ENCODE peak calls at places on chromosome 19, in four cellular contexts. One of them, this sample, is unnamed.

GRCh38 chr19:46791944-46792343 is 3.5 kb upstream of the SLC1A5 start:
- DNase-seq in K562: peak; percentile 10
- DNase-seq in HepG2: no peak
- DNase-seq in GM12878: no peak
- DNase-seq in this sample: no peak

GRCh38 chr19:35330475-35330874 is 1.5 kb downstream of the CD22 start:
- DNase-seq in GM12878: peak; percentile 93
- DNase-seq in K562: no peak
- DNase-seq in HepG2: no peak
- DNase-seq in this sample: no peak

GRCh38 chr19:29379257-29379986 is 146.4 kb upstream of the VSTM2B start:
- DNase-seq in GM12878: no peak
- DNase-seq in HepG2: no peak
- DNase-seq in K562: no peak
- DNase-seq in this sample: no peak

GRCh38 chr19:49014123-49014869 is 2.6 kb downstream of the LHB start:
- DNase-seq in GM12878: no peak
- DNase-seq in HepG2: no peak
- DNase-seq in K562: peak; percentile 45
- DNase-seq in this sample: no peak

GRCh38 chr19:5993516-5994406 is 15.8 kb upstream of the RANBP3 start:
- DNase-seq in K562: no peak
- DNase-seq in HepG2: no peak
- DNase-seq in GM12878: no peak
- DNase-seq in this sample: no peak

GRCh38 chr19:23946569-23946968 is 31.9 kb downstream of the ZNF726 start:
- DNase-seq in K562: no peak
- DNase-seq in GM12878: no peak
- DNase-seq in HepG2: no peak
- DNase-seq in this sample: no peak

GRCh38 chr19:40553885-40554857 is 22.5 kb upstream of the SHKBP1 start:
- DNase-seq in HepG2: no peak
- DNase-seq in K562: no peak
- DNase-seq in GM12878: no peak
- DNase-seq in this sample: peak; percentile 72

GRCh38 chr19:40831502-40832430 is 18.5 kb downstream of the CYP2A6 start:
- DNase-seq in K562: no peak
- DNase-seq in HepG2: peak; percentile 96
- DNase-seq in GM12878: no peak
- DNase-seq in this sample: no peak

GRCh38 chr19:2084993-2085720 is 11.0 kb downstream of the MOB3A start:
- DNase-seq in HepG2: no peak
- DNase-seq in GM12878: peak; percentile 96
- DNase-seq in K562: no peak
- DNase-seq in this sample: no peak

GRCh38 chr19:35641515-35642151 is at the start of gene ETV2:
- DNase-seq in HepG2: no peak
- DNase-seq in K562: peak; percentile 78
- DNase-seq in GM12878: no peak
- DNase-seq in this sample: peak; percentile 72

GRCh38 chr19:53463263-53463662 is 4.3 kb upstream of the ZNF813 start:
- DNase-seq in GM12878: no peak
- DNase-seq in HepG2: no peak
- DNase-seq in K562: peak; percentile 63
- DNase-seq in this sample: peak; percentile 95

GRCh38 chr19:982567-983170 is 1.5 kb upstream of the WDR18 start:
- DNase-seq in K562: peak; percentile 88
- DNase-seq in HepG2: peak; percentile 49
- DNase-seq in GM12878: no peak
- DNase-seq in this sample: peak; percentile 86

GRCh38 chr19:7522923-7523667 is 671 bp downstream of the MCOLN1 start:
- DNase-seq in GM12878: no peak
- DNase-seq in K562: no peak
- DNase-seq in HepG2: peak; percentile 17
- DNase-seq in this sample: no peak

GRCh38 chr19:32662186-32662585 is 12.8 kb downstream of the ANKRD27 start:
- DNase-seq in HepG2: no peak
- DNase-seq in K562: no peak
- DNase-seq in GM12878: no peak
- DNase-seq in this sample: no peak

GRCh38 chr19:50003810-50004419 is 21.3 kb downstream of the VRK3 start:
- DNase-seq in K562: peak; percentile 51
- DNase-seq in GM12878: peak; percentile 44
- DNase-seq in HepG2: no peak
- DNase-seq in this sample: no peak

GRCh38 chr19:681029-681626 is 4.9 kb downstream of the FSTL3 start:
- DNase-seq in HepG2: no peak
- DNase-seq in K562: peak; percentile 95
- DNase-seq in GM12878: no peak
- DNase-seq in this sample: peak; percentile 96

GRCh38 chr19:54121259-54121658 is 5.7 kb downstream of the PRPF31 start:
- DNase-seq in GM12878: no peak
- DNase-seq in K562: no peak
- DNase-seq in HepG2: no peak
- DNase-seq in this sample: no peak

GRCh38 chr19:37505958-37506386 is 767 bp upstream of the ZNF793 start:
- DNase-seq in K562: no peak
- DNase-seq in GM12878: no peak
- DNase-seq in HepG2: no peak
- DNase-seq in this sample: peak; percentile 73

GRCh38 chr19:10535613-10536012 is 8.1 kb upstream of the ATG4D start:
- DNase-seq in K562: no peak
- DNase-seq in GM12878: no peak
- DNase-seq in HepG2: no peak
- DNase-seq in this sample: no peak
- TF ChIP-seq ETV6 in K562: no peak
- TF ChIP-seq ETV6 in GM12878: no peak
- TF ChIP-seq ETV6 in HepG2: no peak
- TF ChIP-seq ETV6 in this sample: no peak

DNA sequence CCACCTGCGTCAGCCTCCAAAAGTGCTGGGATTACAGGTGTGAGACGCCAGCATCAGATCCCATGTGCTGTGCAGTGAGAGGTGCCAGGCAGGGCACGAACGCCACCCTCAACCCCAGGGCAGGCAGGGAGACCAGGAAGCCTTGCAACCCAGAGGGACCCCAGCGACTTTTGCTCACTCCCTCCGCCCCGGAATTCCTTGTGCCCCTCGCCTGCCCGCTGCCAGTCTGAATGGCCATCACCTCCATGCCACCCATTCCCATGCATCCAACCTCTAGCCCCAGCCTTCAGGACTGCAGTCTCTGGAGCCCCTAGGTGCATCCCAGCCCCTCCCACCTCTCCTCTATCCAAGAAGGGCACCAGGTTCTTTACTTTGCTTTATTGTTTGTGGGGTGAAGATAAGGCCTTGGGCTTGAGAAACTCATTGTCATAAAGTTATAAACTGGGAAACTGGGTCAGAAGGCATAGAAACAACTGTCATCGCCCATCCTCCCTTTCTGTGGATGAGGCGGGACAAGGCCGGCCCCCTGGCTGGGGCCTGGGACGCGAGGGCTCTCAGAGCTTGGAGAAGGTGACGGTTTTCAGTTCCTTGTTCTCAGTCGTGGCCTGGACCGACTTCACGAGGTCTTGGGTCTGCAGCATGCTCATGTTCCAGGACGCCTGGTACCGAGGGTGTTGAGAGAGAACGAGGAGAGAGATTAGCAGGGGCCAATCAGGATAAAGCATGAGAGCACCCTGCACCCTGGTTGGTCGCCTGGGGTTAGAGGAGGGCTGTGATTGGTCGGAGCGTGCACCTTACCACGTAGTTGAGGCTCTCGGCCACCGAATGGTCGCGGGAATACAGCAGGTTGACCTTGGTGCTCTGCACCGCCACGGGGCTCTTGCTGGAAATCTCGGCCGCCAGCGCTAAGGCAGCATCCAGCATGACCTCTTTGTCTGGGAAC is 2.6 kb upstream of the LGALS4 start:
- DNase-seq in HepG2: no peak
- DNase-seq in GM12878: no peak
- DNase-seq in K562: peak; percentile 64
- DNase-seq in this sample: no peak
- TF ChIP-seq ESRRA in HepG2: no peak
- TF ChIP-seq ESRRA in GM12878: no peak
- TF ChIP-seq ESRRA in K562: no peak
- TF ChIP-seq ESRRA in this sample: no peak

GRCh38 chr19:45507864-45508680 is 793 bp downstream of the VASP start:
- DNase-seq in GM12878: no peak
- DNase-seq in HepG2: no peak
- DNase-seq in K562: peak; percentile 57
- DNase-seq in this sample: peak; percentile 86

GRCh38 chr19:45505151-45505995 is 1.9 kb upstream of the VASP start:
- DNase-seq in HepG2: no peak
- DNase-seq in GM12878: no peak
- DNase-seq in K562: no peak
- DNase-seq in this sample: no peak

GRCh38 chr19:45505996-45506245 is 1.4 kb upstream of the VASP start:
- DNase-seq in GM12878: no peak
- DNase-seq in K562: no peak
- DNase-seq in HepG2: no peak
- DNase-seq in this sample: no peak

GRCh38 chr19:45506991-45507863 is at the start of gene VASP:
- DNase-seq in K562: peak; percentile 69
- DNase-seq in HepG2: peak; percentile 73
- DNase-seq in GM12878: peak; percentile 70
- DNase-seq in this sample: peak; percentile 89

GRCh38 chr19:45506246-45506990 is 861 bp upstream of the VASP start:
- DNase-seq in HepG2: peak; percentile 85
- DNase-seq in K562: peak; percentile 89
- DNase-seq in GM12878: peak; percentile 64
- DNase-seq in this sample: peak; percentile 98
- TF ChIP-seq ETV6 in HepG2: no peak
- TF ChIP-seq ETV6 in K562: peak; percentile 68
- TF ChIP-seq ETV6 in GM12878: no peak
- TF ChIP-seq ETV6 in this sample: no peak

GRCh38 chr19:8612807-8613171 is 2.3 kb upstream of the ADAMTS10 start:
- DNase-seq in HepG2: no peak
- DNase-seq in GM12878: no peak
- DNase-seq in K562: no peak
- DNase-seq in this sample: no peak

GRCh38 chr19:8611391-8611883 is 922 bp upstream of the ADAMTS10 start:
- DNase-seq in HepG2: no peak
- DNase-seq in GM12878: no peak
- DNase-seq in K562: no peak
- DNase-seq in this sample: no peak

GRCh38 chr19:8610928-8611284 is 391 bp upstream of the ADAMTS10 start:
- DNase-seq in HepG2: no peak
- DNase-seq in K562: no peak
- DNase-seq in GM12878: no peak
- DNase-seq in this sample: no peak

GRCh38 chr19:8610041-8610927 is at the start of gene ADAMTS10:
- DNase-seq in HepG2: no peak
- DNase-seq in GM12878: no peak
- DNase-seq in K562: peak; percentile 75
- DNase-seq in this sample: peak; percentile 57

DNA sequence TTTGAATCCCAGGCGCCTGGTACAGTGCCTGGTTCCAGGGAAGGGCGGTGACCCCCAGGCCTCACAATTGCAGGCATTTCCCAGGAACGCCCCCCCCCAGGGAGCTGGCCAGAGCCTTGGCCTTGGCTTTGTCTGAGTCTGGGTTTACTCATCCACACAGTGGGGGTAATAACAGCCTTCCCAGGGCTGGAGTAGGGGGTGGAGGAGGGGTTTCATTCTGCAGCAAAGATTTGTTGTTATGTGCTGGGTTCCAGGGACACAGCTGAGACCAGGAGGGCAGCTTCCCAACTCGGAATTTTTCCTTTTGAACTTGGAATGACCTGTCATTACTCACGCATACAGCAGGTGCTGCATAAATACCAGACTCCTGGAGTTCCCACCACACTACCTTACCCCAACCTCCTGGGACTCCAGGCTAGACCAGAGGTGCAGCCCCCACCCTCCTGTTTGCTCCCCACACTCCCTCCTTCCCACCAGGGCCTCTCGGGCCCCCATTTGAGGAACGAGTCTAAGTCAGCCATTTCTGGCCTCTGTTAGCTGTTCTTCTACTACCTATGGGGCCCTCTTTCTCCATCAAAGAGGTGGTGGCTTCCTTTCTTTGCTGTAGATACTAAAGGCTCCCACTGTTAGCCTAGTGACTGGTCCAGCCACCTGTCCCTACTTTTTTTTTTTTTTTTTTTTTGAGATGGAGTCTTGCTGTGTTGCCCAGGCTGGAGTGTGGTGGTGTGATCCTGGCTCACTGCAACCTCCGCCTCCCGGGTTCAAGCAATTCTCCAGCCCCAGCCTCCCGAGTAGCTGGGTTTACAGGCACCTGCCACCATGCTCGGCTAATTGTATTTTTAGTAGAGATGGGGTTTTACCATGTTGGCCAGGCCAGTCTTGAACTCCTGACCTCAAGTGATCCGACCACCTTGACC is 1.6 kb upstream of the ADAMTS10 start:
- DNase-seq in GM12878: no peak
- DNase-seq in HepG2: no peak
- DNase-seq in K562: no peak
- DNase-seq in this sample: peak; percentile 47
- TF ChIP-seq ESRRA in GM12878: no peak
- TF ChIP-seq ESRRA in HepG2: no peak
- TF ChIP-seq ESRRA in K562: no peak
- TF ChIP-seq ESRRA in this sample: no peak

GRCh38 chr19:57290970-57291369 is 10.7 kb downstream of the ZNF460 start:
- DNase-seq in GM12878: no peak
- DNase-seq in K562: no peak
- DNase-seq in HepG2: no peak
- DNase-seq in this sample: no peak

GRCh38 chr19:57288373-57288772 is 8.1 kb downstream of the ZNF460 start:
- DNase-seq in HepG2: no peak
- DNase-seq in GM12878: no peak
- DNase-seq in K562: no peak
- DNase-seq in this sample: no peak

DNA sequence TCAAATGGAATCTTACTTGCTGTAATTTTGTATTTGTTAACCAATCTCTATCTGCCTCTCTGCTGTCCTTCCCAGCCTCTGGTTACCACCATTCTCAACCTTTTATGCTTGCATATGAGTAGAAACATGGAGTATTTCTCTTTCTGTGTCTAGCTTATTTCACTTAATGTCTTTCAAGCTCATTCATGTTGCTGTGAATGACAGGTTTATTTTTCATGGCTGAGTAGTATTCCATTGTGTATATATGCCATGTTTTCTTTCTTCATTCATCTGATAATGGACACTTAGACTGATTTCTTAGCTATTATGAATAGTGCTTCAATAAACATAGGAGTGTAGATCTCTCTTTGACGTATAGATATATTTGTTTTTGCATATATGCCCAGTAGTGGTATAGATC is 13.4 kb downstream of the ZNF460 start:
- DNase-seq in K562: no peak
- DNase-seq in GM12878: no peak
- DNase-seq in HepG2: no peak
- DNase-seq in this sample: no peak
- TF ChIP-seq ETV6 in K562: no peak
- TF ChIP-seq ETV6 in GM12878: no peak
- TF ChIP-seq ETV6 in HepG2: no peak
- TF ChIP-seq ETV6 in this sample: no peak

DNA sequence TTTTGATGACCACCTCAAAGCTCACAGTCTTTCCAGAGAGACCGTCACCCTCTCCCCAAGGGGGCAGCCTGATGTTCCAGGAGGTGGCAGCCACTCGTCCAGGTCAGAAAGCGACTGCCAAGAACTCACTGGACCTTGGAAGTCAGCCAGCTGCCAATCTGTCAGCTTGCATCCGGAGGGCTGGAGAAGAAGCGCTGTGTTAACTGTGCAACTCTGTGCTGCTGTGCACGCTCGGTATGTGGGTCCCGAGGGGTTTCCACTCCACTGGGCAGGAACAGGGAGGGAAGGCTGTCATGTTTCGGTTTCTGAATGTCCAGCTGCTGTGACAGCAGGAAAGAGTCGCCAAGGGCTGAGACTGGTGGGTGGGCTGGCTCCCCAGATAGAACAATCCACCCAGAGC is 89.2 kb downstream of the CACNA1A start:
- DNase-seq in GM12878: peak; percentile 20
- DNase-seq in HepG2: peak; percentile 3
- DNase-seq in K562: no peak
- DNase-seq in this sample: no peak
- TF ChIP-seq ESRRA in GM12878: no peak
- TF ChIP-seq ESRRA in HepG2: no peak
- TF ChIP-seq ESRRA in K562: no peak
- TF ChIP-seq ESRRA in this sample: no peak